ENCODE peak calls at places on chromosomes 16 and 17, in nine cellular contexts. V is WERI-Rb-1; Z is nephron progenitor cell; O is AG10803; K is psoas muscle; D is CD8-positive, alpha-beta T cell; Y is heart left ventricle; F is kidney epithelial cell; N is progenitor cell of endocrine pancreas. W is an unnamed sample.

GRCh38 chr17:80980397-80981061 is 11.1 kb upstream of the CHMP6 start:
- DNase-seq in Z (no peak), O (peak; percentile 31), V (no peak), F (no peak), D (no peak), K (no peak), Y (no peak), N (no peak), W (no peak)

GRCh38 chr17:72394531-72394930 is 273.7 kb downstream of the SOX9 start:
- DNase-seq in O (no peak), F (no peak), Z (no peak), N (no peak), D (no peak), K (no peak), Y (no peak), V (no peak), W (no peak)

GRCh38 chr17:15930426-15930825 is 14.5 kb upstream of the ADORA2B start:
- DNase-seq in K (no peak), F (no peak), O (no peak), V (no peak), D (no peak), N (no peak), Z (no peak), Y (no peak), W (no peak)

GRCh38 chr16:65757064-65757463 is 609.4 kb upstream of the CDH5 start:
- DNase-seq in K (no peak), D (no peak), O (no peak), N (no peak), Y (no peak), Z (no peak), F (no peak), V (no peak), W (no peak)

GRCh38 chr17:15945493-15946209 is 721 bp downstream of the ADORA2B start:
- DNase-seq in Z (peak; percentile 36), D (no peak), O (no peak), V (no peak), Y (peak; percentile 73), K (no peak), F (no peak), N (no peak), W (no peak)

GRCh38 chr17:82440991-82441627 is 9.4 kb downstream of the CYBC1 start:
- DNase-seq in N (no peak), V (peak; percentile 85), Y (no peak), D (no peak), O (no peak), Z (no peak), K (peak; percentile 58), F (no peak), W (no peak)

GRCh38 chr17:17313350-17313991 is 10.3 kb downstream of the NT5M start:
- DNase-seq in D (peak; percentile 75), V (peak; percentile 82), N (peak; percentile 46), K (no peak), Y (no peak), O (no peak), F (peak; percentile 26), Z (peak; percentile 38), W (no peak)

GRCh38 chr17:65550075-65550635 is 11.3 kb downstream of the AXIN2 start:
- DNase-seq in K (no peak), N (no peak), Y (no peak), O (no peak), Z (no peak), F (no peak), D (no peak), V (no peak), W (no peak)

GRCh38 chr17:3891626-3892094 is 1.2 kb downstream of the CAMKK1 start:
- DNase-seq in O (no peak), N (no peak), Y (no peak), F (no peak), K (no peak), Z (no peak), D (no peak), V (no peak), W (no peak)

GRCh38 chr16:58331024-58331707 is 36.3 kb upstream of the PRSS54 start:
- DNase-seq in Z (peak; percentile 62), D (no peak), N (peak; percentile 20), V (peak; percentile 57), O (no peak), K (no peak), F (no peak), Y (no peak), W (no peak)

GRCh38 chr17:79950306-79950705 is 85.4 kb downstream of the TBC1D16 start:
- DNase-seq in N (no peak), F (no peak), Z (no peak), O (no peak), V (peak; percentile 8), K (no peak), D (no peak), Y (no peak), W (no peak)

GRCh38 chr16:23679274-23679985 is 741 bp downstream of the PLK1 start:
- DNase-seq in Y (no peak), K (no peak), Z (peak; percentile 39), V (peak; percentile 58), N (no peak), F (no peak), O (no peak), D (no peak), W (no peak)

GRCh38 chr16:68264128-68265077 is at the start of gene SLC7A6:
- DNase-seq in Y (peak; percentile 90), Z (peak; percentile 89), N (peak; percentile 59), F (no peak), V (peak; percentile 84), D (peak; percentile 77), K (peak; percentile 83), O (peak; percentile 77), W (no peak)

GRCh38 chr16:23640669-23640958 is 496 bp downstream of the PALB2 start:
- DNase-seq in K (no peak), Z (no peak), N (no peak), D (no peak), V (peak; percentile 56), Y (no peak), F (no peak), O (peak; percentile 1), W (no peak)

GRCh38 chr16:8727084-8727590 is 52.7 kb downstream of the ABAT start:
- DNase-seq in Z (peak; percentile 14), D (no peak), Y (no peak), K (no peak), V (no peak), N (no peak), O (no peak), F (no peak), W (no peak)

GRCh38 chr17:4947010-4947410 is 1.3 kb downstream of the PFN1 start:
- DNase-seq in Y (peak; percentile 50), O (no peak), K (no peak), N (no peak), F (no peak), V (no peak), D (no peak), Z (no peak), W (no peak)

GRCh38 chr16:80369559-80369958 is 171.2 kb upstream of the DYNLRB2 start:
- DNase-seq in D (no peak), F (peak; percentile 12), Z (peak; percentile 54), N (peak; percentile 15), K (no peak), O (peak; percentile 66), V (no peak), Y (no peak), W (no peak)
- TF ChIP-seq CTCF in D (no peak), F (peak; percentile 69), Z (peak; percentile 49), N (peak; percentile 67), K (no peak), O (peak; percentile 92), V (no peak), Y (peak; percentile 22), W (peak; percentile 62)

DNA sequence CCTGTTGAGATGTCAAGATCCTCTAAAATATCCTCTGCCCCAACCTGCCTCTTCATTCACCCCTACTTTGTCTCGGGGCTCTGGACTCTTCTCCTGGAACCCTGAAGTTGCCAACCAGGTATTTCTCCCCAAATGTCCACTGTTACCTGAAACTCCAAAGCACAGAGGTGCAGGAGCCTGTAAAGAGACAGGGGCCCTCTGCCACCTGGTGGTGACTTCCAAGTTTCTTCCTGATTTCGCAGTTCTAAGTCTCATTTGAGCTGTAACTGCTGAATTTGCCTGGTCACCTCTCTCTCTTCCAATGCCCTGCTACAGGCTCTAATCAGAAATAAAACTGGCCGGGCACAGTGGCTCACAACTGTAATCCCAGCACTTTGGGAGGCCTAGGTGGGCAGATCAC is 77.1 kb upstream of the RCVRN start:
- DNase-seq in K (no peak), V (peak; percentile 37), F (no peak), Z (no peak), N (no peak), Y (no peak), O (no peak), D (no peak), W (no peak)
- TF ChIP-seq CTCF in K (no peak), V (peak; percentile 68), F (peak; percentile 35), Z (peak; percentile 39), N (peak; percentile 66), Y (no peak), O (peak; percentile 32), D (no peak), W (peak; percentile 29)

GRCh38 chr17:49369089-49369488 is 7.0 kb upstream of the ZNF652 start:
- DNase-seq in V (no peak), K (no peak), Z (no peak), N (no peak), F (no peak), O (no peak), D (no peak), Y (no peak), W (no peak)

GRCh38 chr17:49364119-49364518 is 2.1 kb upstream of the ZNF652 start:
- DNase-seq in O (no peak), V (no peak), F (no peak), K (no peak), N (no peak), Y (no peak), Z (no peak), D (no peak), W (no peak)

GRCh38 chr17:49363251-49363650 is 1.2 kb upstream of the ZNF652 start:
- DNase-seq in K (no peak), O (no peak), D (no peak), V (no peak), F (no peak), N (no peak), Z (no peak), Y (no peak), W (no peak)

GRCh38 chr17:49362723-49363117 is 670 bp upstream of the ZNF652 start:
- DNase-seq in O (no peak), Y (no peak), N (no peak), D (no peak), K (no peak), F (no peak), Z (no peak), V (no peak), W (no peak)

DNA sequence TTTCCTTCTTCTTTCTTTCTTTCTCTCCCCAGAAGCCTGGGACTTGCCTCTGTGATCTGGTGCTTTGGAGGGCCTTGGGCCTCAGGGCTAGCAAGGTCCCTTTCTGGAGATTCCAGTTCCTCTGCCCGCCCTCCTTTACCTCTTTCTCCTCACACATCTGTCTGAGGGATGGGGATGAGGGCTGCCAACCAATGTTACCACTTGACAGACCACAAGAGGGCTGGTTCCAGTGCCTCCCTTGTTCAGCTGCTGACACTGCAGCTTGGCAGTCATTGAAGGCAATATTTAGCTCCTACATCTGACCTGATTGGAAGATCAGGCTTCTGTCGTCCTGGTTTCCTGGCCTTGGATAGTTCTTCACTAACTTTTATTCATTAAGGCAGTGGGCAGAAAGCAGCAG is 3.6 kb upstream of the ZNF652 start:
- DNase-seq in K (no peak), Y (no peak), F (no peak), V (peak; percentile 52), N (no peak), D (peak; percentile 44), O (peak; percentile 33), Z (no peak), W (no peak)
- TF ChIP-seq CTCF in K (no peak), Y (no peak), F (peak; percentile 17), V (peak; percentile 51), N (peak; percentile 12), D (no peak), O (peak; percentile 33), Z (no peak), W (peak; percentile 50)

GRCh38 chr17:63985387-63986140 is 12.6 kb upstream of the PRR29 start:
- DNase-seq in K (no peak), Z (no peak), F (no peak), N (no peak), D (no peak), V (no peak), Y (peak; percentile 54), O (no peak), W (no peak)
- TF ChIP-seq CTCF in K (peak; percentile 8), Z (no peak), F (no peak), N (no peak), D (no peak), V (peak; percentile 53), Y (no peak), O (no peak), W (no peak)

W was measured in epithelial cell of proximal tubule.